ENCODE peak calls at places on chromosomes 6 and 20, in five cellular contexts. N, U, D, E and W are unnamed samples.

GRCh38 chr6:124742971-124743370 is 219.3 kb upstream of the RNF217 start:
- DNase-seq in N (no peak), U (no peak), D (no peak), E (peak; percentile 75), W (no peak)

GRCh38 chr6:163513570-163514166 is 99.2 kb downstream of the QKI start:
- DNase-seq in N (no peak), U (no peak), D (no peak), E (no peak), W (no peak)

GRCh38 chr6:25537349-25538018 is 114.5 kb upstream of the SCGN start:
- DNase-seq in N (no peak), U (no peak), D (no peak), E (no peak), W (no peak)

GRCh38 chr6:2737885-2738284 is 12.8 kb downstream of the MYLK4 start:
- DNase-seq in N (no peak), U (no peak), D (no peak), E (no peak), W (no peak)

GRCh38 chr6:39806277-39806676 is 14.1 kb downstream of the DAAM2 start:
- DNase-seq in N (no peak), U (no peak), D (no peak), E (no peak), W (no peak)

GRCh38 chr6:70725817-70726413 is 58.2 kb downstream of the SMAP1 start:
- DNase-seq in N (no peak), U (no peak), D (no peak), E (peak; percentile 17), W (no peak)

GRCh38 chr6:62670490-62671223 is 384.6 kb upstream of the KHDRBS2 start:
- DNase-seq in N (no peak), U (no peak), D (no peak), E (no peak), W (no peak)

GRCh38 chr20:2282181-2282580 is 13.6 kb upstream of the TGM3 start:
- DNase-seq in N (no peak), U (no peak), D (no peak), E (peak; percentile 30), W (no peak)

GRCh38 chr6:25446815-25447569 is 167.8 kb downstream of the CARMIL1 start:
- DNase-seq in N (no peak), U (no peak), D (no peak), E (peak; percentile 59), W (no peak)

GRCh38 chr6:29005183-29005885 is at the start of gene ZNF311:
- DNase-seq in N (no peak), U (peak; percentile 47), D (peak; percentile 19), E (peak; percentile 67), W (no peak)

GRCh38 chr6:113632220-113632864 is 224.8 kb upstream of the MARCKS start:
- DNase-seq in N (peak; percentile 21), U (no peak), D (no peak), E (peak; percentile 100), W (no peak)

GRCh38 chr6:41427642-41428401 is 92.4 kb downstream of the NCR2 start:
- DNase-seq in N (no peak), U (peak; percentile 84), D (peak; percentile 12), E (peak; percentile 10), W (peak; percentile 69)

DNA sequence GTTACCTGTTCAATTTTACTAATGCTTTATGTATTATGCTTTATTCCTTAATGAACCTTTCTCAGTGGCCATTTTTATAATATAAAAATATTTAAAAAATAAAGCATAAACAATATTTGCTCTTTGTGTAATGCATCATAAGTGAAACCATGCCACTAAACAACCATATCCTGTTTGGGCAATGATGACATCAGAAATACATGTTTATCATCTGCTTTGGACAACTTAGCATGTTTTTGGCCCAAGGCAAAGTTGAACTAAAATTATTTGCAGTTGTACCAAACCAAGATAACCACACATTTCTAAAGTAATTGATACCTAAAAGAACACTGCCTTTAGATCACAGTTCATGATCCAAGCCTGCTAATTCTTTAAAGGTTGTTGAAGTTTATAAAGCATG is 325.7 kb upstream of the RUNX2 start:
- DNase-seq in N (no peak), U (no peak), D (no peak), E (peak; percentile 10), W (no peak)
- TF ChIP-seq CTCF in N (no peak), U (no peak), D (no peak), E (no peak), W (no peak)

GRCh38 chr20:57282691-57283361 is 16.4 kb upstream of the BMP7 start:
- DNase-seq in N (no peak), U (no peak), D (no peak), E (no peak), W (no peak)

GRCh38 chr20:57280221-57280620 is 13.8 kb upstream of the BMP7 start:
- DNase-seq in N (no peak), U (no peak), D (no peak), E (no peak), W (no peak)

GRCh38 chr20:57278457-57278856 is 12.0 kb upstream of the BMP7 start:
- DNase-seq in N (no peak), U (no peak), D (no peak), E (no peak), W (no peak)

GRCh38 chr20:57283867-57284266 is 17.4 kb upstream of the BMP7 start:
- DNase-seq in N (no peak), U (no peak), D (no peak), E (no peak), W (no peak)

GRCh38 chr20:57281900-57282299 is 15.5 kb upstream of the BMP7 start:
- DNase-seq in N (no peak), U (no peak), D (no peak), E (no peak), W (no peak)
- H3K27me3 ChIP-seq in N (peaks cover under 1% of the 10 kb centered on the region), U (peaks cover 8% of the 10 kb centered on the region), D (no peaks in the 10 kb centered on the region), E (peaks cover under 1% of the 10 kb centered on the region), W (no peaks in the 10 kb centered on the region)

DNA sequence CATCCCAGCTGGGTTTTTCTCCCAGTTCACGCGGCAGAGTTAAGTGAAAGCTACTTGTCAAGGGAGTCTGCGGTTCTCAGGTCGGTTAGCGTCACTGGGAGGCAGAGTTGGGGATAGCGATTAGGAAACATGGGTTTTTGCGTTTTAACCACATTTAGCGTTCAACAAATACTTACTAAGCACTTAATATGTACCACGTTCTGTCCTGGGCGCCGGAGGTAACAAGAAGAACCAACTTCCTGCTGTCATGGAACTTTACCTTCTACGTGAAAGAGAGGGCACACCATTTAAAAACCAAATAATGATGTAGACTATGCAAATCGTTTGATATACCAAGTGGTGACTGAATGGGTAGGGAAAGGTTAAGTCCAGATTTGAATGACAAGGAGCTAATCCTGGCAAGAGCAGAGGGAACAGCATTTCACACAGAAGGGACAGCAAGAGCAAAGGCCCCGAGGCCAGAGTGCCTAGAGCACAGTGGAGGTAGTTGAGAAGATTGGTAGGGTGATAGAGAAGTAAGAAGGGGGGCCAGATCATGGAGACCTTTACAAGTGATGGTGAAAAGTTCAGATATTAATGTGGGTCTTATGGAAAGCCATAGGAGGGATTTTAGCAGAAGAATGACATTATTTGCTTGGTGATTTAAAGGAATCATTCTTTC is 740 bp downstream of the RIOK1 start:
- DNase-seq in N (no peak), U (no peak), D (no peak), E (no peak), W (peak; percentile 38)
- TF ChIP-seq CTCF in N (no peak), U (no peak), D (no peak), E (no peak), W (no peak)

DNA sequence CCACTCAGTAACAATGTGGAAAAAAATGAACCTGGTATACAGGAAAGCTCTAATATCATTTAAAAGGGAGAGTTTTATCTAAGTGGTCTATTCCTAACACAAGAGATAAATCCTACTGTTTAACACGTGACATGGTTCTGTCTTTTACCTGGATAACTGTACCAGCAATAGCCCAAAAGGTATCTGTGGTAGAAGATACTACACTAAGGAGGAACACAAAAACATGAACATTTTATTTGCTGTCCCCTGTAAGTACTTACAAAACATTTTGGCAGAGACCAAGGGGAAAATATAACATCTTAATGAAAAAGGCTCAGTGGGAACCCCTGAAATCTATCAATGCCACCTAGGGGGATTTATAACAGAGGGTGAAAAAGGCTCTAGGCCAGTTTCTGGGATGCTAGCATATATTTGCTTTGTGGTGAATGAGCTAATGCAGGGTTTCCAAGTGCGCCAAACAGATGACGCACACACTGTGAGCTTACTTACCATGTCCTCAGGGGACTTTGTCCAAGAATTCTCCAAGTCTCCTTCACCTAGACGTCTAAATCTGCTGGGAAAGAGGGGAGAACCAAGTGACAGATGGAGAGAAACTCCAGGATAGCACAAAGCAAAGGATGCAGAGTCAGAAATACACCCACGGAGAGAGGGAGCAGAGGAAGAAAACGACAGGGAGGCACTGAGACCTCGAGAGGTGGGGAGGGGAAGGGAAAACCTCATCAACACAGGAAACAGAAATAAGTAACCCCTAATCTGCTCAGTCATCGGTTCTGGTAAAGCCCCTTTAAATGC is 147.9 kb upstream of the PRND start:
- DNase-seq in N (no peak), U (no peak), D (no peak), E (peak; percentile 90), W (no peak)
- H3K27me3 ChIP-seq in N (no peaks in the 10 kb centered on the region), U (peaks cover 3% of the 10 kb centered on the region), D (no peaks in the 10 kb centered on the region), E (peaks cover 3% of the 10 kb centered on the region), W (no peaks in the 10 kb centered on the region)

DNA sequence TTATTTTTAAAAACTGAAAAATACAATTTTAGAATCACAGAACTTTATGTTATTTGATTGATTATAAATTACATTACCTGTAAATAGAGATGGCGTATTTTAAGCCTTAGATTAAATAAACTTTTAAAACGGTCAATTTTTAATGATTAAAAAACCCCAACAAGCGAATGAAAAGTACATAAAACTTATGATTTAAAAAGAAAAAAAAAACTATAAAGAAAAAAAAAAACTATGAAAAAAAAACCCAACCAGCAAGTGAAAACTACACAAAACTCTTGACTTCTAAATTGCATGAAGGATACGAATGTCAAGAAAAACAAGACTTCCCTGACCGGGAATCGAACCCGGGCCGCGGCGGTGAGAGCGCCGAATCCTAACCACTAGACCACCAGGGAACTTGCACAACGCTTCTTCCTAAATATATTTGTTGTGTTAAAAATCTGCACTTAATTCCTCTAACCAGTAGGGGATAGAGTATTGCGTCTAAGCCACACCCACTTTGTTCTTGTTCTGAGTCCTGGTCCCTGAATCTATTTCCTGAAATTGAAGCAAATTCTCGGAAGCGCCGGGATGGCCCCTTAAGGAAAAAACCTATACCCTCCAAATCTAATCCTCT is 10.7 kb upstream of the NCOA7 start:
- DNase-seq in N (no peak), U (peak; percentile 83), D (peak; percentile 86), E (peak; percentile 90), W (peak; percentile 75)
- TF ChIP-seq CTCF in N (peak; percentile 39), U (peak; percentile 32), D (peak; percentile 43), E (no peak), W (no peak)

DNA sequence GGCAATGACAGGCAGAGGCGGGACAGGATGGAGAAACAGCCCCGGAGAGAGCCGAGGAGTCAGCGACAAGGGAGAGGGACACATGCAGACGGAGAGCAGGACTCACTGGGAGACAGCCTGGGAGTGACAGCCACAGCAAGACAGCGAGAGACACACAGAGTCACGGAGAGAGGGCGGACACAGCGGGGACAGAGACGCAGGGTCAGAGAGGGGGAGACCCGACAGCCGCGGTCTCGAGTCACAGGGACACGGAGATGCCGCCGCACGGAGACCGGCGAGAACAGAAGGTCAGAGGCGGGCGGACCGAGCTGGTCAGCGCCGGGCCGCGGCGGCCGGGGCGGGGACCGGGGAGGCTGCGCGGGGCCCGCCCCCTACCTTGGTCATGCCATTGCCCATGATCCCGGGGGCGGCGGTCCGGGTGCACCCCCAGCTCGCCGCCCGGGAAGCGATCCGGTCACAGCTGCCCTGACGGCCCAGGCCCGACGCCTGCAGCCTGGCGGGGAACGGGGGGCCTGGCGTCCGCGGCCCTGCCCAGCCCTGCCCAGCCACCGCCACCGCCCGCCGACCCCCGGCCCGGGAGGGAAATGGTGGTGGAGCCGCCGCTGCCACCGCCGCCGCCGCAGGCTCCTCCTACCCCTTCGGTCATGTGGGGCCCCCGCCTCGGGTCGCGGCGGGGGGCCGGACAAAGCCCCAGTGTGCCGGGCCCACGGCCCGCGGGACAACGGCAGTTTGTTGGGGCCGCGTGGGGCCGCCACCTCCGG is at the start of the genes DUSP15 and TTLL9:
- DNase-seq in N (no peak), U (peak; percentile 48), D (no peak), E (no peak), W (no peak)
- H3K27me3 ChIP-seq in N (no peaks in the 10 kb centered on the region), U (no peaks in the 10 kb centered on the region), D (peaks cover 21% of the 10 kb centered on the region), E (peaks cover 28% of the 10 kb centered on the region), W (peaks cover 7% of the 10 kb centered on the region)